ENCODE peak calls at places on chromosomes 16 and 17, in seven cellular contexts. F, G, Z, R, A, D and Y are unnamed samples.

GRCh38 chr17:32341857-32342602 is at the start of gene C17orf75:
- DNase-seq in Z (peak; percentile 86), G (peak; percentile 84), A (no peak), D (peak; percentile 73), R (peak; percentile 68), F (peak; percentile 71), Y (peak; percentile 84)

GRCh38 chr17:81256616-81257015 is 17.5 kb downstream of the NDUFAF8 start:
- DNase-seq in R (peak; percentile 23), A (no peak), F (peak; percentile 61), D (no peak), G (no peak), Z (no peak), Y (no peak)

GRCh38 chr16:14372471-14372870 is 257.6 kb downstream of the PARN start:
- DNase-seq in D (no peak), F (no peak), R (no peak), Z (peak; percentile 41), A (no peak), G (no peak), Y (peak; percentile 28)

GRCh38 chr16:17037499-17037898 is 433.3 kb downstream of the XYLT1 start:
- DNase-seq in F (no peak), G (no peak), R (no peak), Z (no peak), A (no peak), D (no peak), Y (no peak)

GRCh38 chr16:60811051-60811608 is 1225.1 kb downstream of the CDH8 start:
- DNase-seq in A (no peak), F (peak; percentile 43), Z (no peak), D (no peak), R (no peak), G (no peak), Y (no peak)

GRCh38 chr16:17939052-17939673 is 397.4 kb downstream of the NPIPA8 start:
- DNase-seq in R (no peak), A (no peak), F (no peak), Z (no peak), G (no peak), D (no peak), Y (no peak)

GRCh38 chr17:47803751-47804150 is 17.8 kb downstream of the OSBPL7 start:
- DNase-seq in G (no peak), D (no peak), R (no peak), A (no peak), F (no peak), Z (no peak), Y (no peak)

GRCh38 chr17:47897561-47897960 is 1.5 kb downstream of the SP2 start:
- DNase-seq in A (no peak), G (no peak), D (no peak), Z (no peak), R (no peak), F (peak; percentile 44), Y (no peak)

GRCh38 chr17:56756536-56756935 is 77.2 kb downstream of the C17orf67 start:
- DNase-seq in D (peak; percentile 27), R (peak; percentile 75), A (peak; percentile 55), G (peak; percentile 30), F (peak; percentile 98), Z (no peak), Y (no peak)

GRCh38 chr16:48531011-48531962 is 78.7 kb downstream of the N4BP1 start:
- DNase-seq in G (peak; percentile 34), D (no peak), R (no peak), F (no peak), A (no peak), Z (no peak), Y (no peak)

GRCh38 chr16:87320510-87321227 is 3.5 kb upstream of the C16orf95 start:
- DNase-seq in F (no peak), R (no peak), A (no peak), D (no peak), Z (no peak), G (no peak), Y (no peak)

GRCh38 chr16:75420987-75421819 is 12.1 kb downstream of the CFDP1 start:
- DNase-seq in F (peak; percentile 39), A (no peak), Z (no peak), R (no peak), G (peak; percentile 88), D (no peak), Y (peak; percentile 85)

GRCh38 chr17:79081571-79082276 is 7.1 kb downstream of the ENGASE start:
- DNase-seq in Z (no peak), F (no peak), G (no peak), R (no peak), D (no peak), A (no peak), Y (no peak)

GRCh38 chr16:23324727-23325126 is 22.6 kb downstream of the SCNN1B start:
- DNase-seq in F (no peak), A (peak; percentile 82), G (peak; percentile 26), R (peak; percentile 95), D (no peak), Z (no peak), Y (no peak)

GRCh38 chr17:80625627-80626026 is 81.0 kb downstream of the RPTOR start:
- DNase-seq in Z (no peak), R (no peak), F (peak; percentile 52), A (peak; percentile 43), D (no peak), G (no peak), Y (no peak)

GRCh38 chr17:38674013-38674748 is 576 bp downstream of the EPOP start:
- DNase-seq in D (no peak), G (peak; percentile 48), Z (peak; percentile 56), R (no peak), A (no peak), F (no peak), Y (peak; percentile 65)

DNA sequence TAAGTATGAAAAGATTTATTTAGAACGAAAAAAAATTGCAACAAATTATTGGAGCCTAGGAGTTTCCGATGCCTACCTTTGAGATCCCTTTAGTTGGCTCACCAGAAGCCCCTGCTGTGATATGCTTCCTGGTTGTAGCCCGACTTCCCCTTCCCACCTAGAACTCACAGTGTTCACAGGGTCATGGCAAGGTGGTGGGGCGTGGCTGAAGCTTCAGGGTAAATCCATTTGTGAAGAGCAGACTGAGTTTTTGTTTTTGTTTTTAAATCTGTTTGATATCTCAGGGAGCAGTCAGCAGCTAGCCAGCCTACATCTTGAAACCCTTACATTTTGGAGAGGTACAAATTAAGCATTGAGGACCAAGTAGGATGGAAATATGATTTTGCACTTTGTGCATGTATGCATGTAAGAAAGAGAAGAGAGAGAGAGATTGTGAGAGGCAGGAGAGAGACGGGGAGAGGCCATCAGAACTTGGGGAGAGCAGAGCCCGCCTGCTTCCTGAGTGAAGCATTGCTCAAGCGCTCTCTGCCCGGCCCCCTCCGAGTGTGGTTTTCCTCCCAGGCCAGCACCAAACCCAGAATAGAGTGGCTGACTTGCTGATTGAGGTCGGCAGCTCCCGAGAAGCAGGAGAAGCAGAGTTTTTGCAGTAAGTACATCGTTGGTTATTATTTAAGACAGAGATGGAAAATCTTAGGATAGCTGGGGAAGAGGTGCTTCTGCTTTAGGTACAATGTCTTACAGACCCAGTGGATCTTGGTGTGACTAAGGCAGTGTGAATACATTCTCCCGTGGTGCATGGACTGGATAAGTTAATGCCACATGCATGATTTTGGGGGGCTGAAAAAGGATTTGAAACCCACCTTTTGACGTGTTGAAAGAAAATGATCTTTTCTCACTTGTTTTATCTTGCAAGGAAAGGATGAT is 64.2 kb downstream of the SPECC1 start:
- DNase-seq in R (no peak), Z (no peak), A (no peak), D (no peak), F (peak; percentile 52), G (no peak), Y (no peak)
- H2AFZ ChIP-seq in R (no peak overlapping the region), Z (no peak overlapping the region), A (no peak overlapping the region), D (no peak overlapping the region), F (no peak overlapping the region), G (no peak overlapping the region), Y (no peak overlapping the region)

GRCh38 chr17:62876063-62876462 is 67.9 kb upstream of the MARCHF10 start:
- DNase-seq in A (no peak), R (peak; percentile 52), G (no peak), Z (no peak), F (peak; percentile 37), D (peak; percentile 79), Y (no peak)
- H3K4me2 ChIP-seq in A (peak overlapping the region; percentile 67), R (peak overlapping the region; percentile 51), G (no peak overlapping the region), Z (no peak overlapping the region), F (no peak overlapping the region), D (peak overlapping the region; percentile 43), Y (no peak overlapping the region)

GRCh38 chr16:9141813-9142212 is 50.4 kb downstream of the HAPSTR1 start:
- DNase-seq in D (no peak), R (no peak), F (no peak), Z (no peak), G (no peak), A (no peak), Y (no peak)

GRCh38 chr16:9138731-9139501 is 47.5 kb downstream of the HAPSTR1 start:
- DNase-seq in Z (peak; percentile 73), D (peak; percentile 60), R (peak; percentile 50), F (peak; percentile 46), G (peak; percentile 82), A (no peak), Y (peak; percentile 90)

GRCh38 chr16:9136596-9136995 is 45.2 kb downstream of the HAPSTR1 start:
- DNase-seq in D (no peak), G (no peak), Z (no peak), F (no peak), R (no peak), A (no peak), Y (no peak)

GRCh38 chr16:9138021-9138680 is 46.7 kb downstream of the HAPSTR1 start:
- DNase-seq in Z (no peak), D (no peak), F (no peak), A (no peak), G (no peak), R (no peak), Y (no peak)

DNA sequence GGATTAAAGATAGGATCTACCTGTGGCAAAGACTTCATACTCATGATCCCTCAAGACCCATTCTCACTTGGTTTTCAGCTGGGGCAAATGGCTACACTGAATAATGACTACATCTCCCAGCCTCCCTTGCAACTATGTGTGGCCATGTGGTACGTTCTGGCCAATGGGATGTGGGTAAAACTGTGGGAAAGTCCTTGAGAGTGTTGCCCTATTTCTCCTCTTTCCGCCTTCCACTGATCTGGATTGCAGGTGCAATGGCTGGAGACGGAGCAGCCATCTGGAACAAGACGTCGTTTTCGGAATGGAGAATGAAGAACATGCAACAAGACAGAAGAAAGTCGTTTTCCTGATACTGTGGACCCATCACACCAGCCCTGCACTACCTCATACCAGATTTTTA is 48.5 kb downstream of the HAPSTR1 start:
- DNase-seq in G (no peak), R (peak; percentile 29), D (no peak), F (peak; percentile 26), A (no peak), Z (peak; percentile 79), Y (peak; percentile 39)
- H2AFZ ChIP-seq in G (no peak overlapping the region), R (no peak overlapping the region), D (no peak overlapping the region), F (no peak overlapping the region), A (no peak overlapping the region), Z (peak overlapping the region; percentile 66), Y (no peak overlapping the region)

GRCh38 chr16:659618-660017 is 8.3 kb upstream of the RHOT2 start:
- DNase-seq in R (no peak), A (no peak), G (no peak), D (no peak), Z (no peak), F (no peak), Y (no peak)

GRCh38 chr16:658679-659571 is 9.0 kb upstream of the RHOT2 start:
- DNase-seq in D (no peak), F (no peak), Z (no peak), A (no peak), R (no peak), G (no peak), Y (no peak)

GRCh38 chr16:660459-661183 is 7.3 kb upstream of the RHOT2 start:
- DNase-seq in F (peak; percentile 60), R (peak; percentile 79), A (peak; percentile 70), Z (peak; percentile 91), G (peak; percentile 86), D (peak; percentile 88), Y (peak; percentile 97)

GRCh38 chr16:661184-661821 is 6.6 kb upstream of the RHOT2 start:
- DNase-seq in D (no peak), A (no peak), R (no peak), F (no peak), Z (no peak), G (no peak), Y (no peak)

GRCh38 chr16:660132-660458 is 7.8 kb upstream of the RHOT2 start:
- DNase-seq in R (no peak), D (no peak), Z (no peak), A (no peak), F (no peak), G (no peak), Y (no peak)
- H3K4me2 ChIP-seq in R (no peak overlapping the region), D (no peak overlapping the region), Z (no peak overlapping the region), A (no peak overlapping the region), F (no peak overlapping the region), G (no peak overlapping the region), Y (no peak overlapping the region)